ENCODE peak calls at places on chromosomes 7 and 10, in four cellular contexts. E, D, Y and C are unnamed samples.

GRCh38 chr7:111561659-111561908 is 708 bp downstream of the IMMP2L start:
- DNase-seq in E (peak; percentile 21), D (no peak), Y (no peak), C (no peak)

GRCh38 chr7:27179503-27180430 is 5.3 kb downstream of the HOXA11 start:
- DNase-seq in E (peak; percentile 98), D (no peak), Y (peak; percentile 72), C (peak; percentile 43)

GRCh38 chr7:151415375-151416112 is 5.7 kb upstream of the WDR86 start:
- DNase-seq in E (peak; percentile 52), D (no peak), Y (no peak), C (peak; percentile 76)

GRCh38 chr10:3046210-3046779 is 21.1 kb upstream of the PFKP start:
- DNase-seq in E (no peak), D (no peak), Y (no peak), C (no peak)

GRCh38 chr7:147022056-147022455 is 905.5 kb downstream of the CNTNAP2 start:
- DNase-seq in E (no peak), D (no peak), Y (no peak), C (peak; percentile 60)

GRCh38 chr10:74994714-74995308 is 116.6 kb upstream of the SAMD8 start:
- DNase-seq in E (no peak), D (no peak), Y (no peak), C (no peak)

GRCh38 chr7:70042533-70042932 is 444.3 kb downstream of the AUTS2 start:
- DNase-seq in E (peak; percentile 83), D (no peak), Y (no peak), C (peak; percentile 21)

GRCh38 chr10:110901954-110902819 is 16.8 kb downstream of the BBIP1 start:
- DNase-seq in E (peak; percentile 87), D (no peak), Y (no peak), C (peak; percentile 76)

GRCh38 chr7:50212666-50213621 is 91.6 kb upstream of the IKZF1 start:
- DNase-seq in E (no peak), D (no peak), Y (no peak), C (no peak)

GRCh38 chr7:86950360-86950759 is 109.1 kb downstream of the ELAPOR2 start:
- DNase-seq in E (no peak), D (peak; percentile 45), Y (no peak), C (no peak)

GRCh38 chr7:16004661-16005060 is 318.2 kb upstream of the MEOX2 start:
- DNase-seq in E (no peak), D (no peak), Y (no peak), C (no peak)

GRCh38 chr7:151176401-151176800 is 8.9 kb upstream of the GBX1 start:
- DNase-seq in E (no peak), D (no peak), Y (no peak), C (no peak)

GRCh38 chr7:3495530-3495929 is 194.5 kb downstream of the SDK1 start:
- DNase-seq in E (no peak), D (no peak), Y (no peak), C (peak; percentile 65)

GRCh38 chr7:3501671-3502070 is 200.6 kb downstream of the SDK1 start:
- DNase-seq in E (no peak), D (no peak), Y (no peak), C (no peak)

GRCh38 chr7:3494890-3495289 is 193.8 kb downstream of the SDK1 start:
- DNase-seq in E (no peak), D (no peak), Y (no peak), C (no peak)

GRCh38 chr7:3493499-3493898 is 192.4 kb downstream of the SDK1 start:
- DNase-seq in E (peak; percentile 69), D (no peak), Y (no peak), C (peak; percentile 72)

DNA sequence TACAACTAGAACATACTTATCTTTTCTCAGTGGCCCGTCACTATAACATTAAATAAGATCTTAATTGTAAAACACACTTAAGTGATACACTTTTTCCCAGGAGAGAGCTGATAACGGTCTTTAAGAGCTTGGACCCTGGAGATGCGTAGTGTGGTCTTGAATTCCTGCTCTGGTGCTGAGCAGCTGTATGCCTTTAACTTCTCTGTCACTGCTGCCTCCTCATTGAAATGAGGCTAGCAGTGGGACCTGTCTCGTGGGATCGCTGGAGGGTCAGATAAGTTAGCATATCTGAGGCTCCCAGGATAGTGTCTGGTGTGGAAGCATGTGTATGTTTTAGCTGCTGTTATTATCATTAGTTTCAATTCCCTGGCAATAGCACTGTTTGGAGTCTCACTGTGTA is 194.9 kb downstream of the SDK1 start:
- DNase-seq in E (no peak), D (no peak), Y (no peak), C (peak; percentile 14)
- H3K4me3 ChIP-seq in E (no peak overlapping the region), D (no peak overlapping the region), Y (no peak overlapping the region), C (no peak overlapping the region)

DNA sequence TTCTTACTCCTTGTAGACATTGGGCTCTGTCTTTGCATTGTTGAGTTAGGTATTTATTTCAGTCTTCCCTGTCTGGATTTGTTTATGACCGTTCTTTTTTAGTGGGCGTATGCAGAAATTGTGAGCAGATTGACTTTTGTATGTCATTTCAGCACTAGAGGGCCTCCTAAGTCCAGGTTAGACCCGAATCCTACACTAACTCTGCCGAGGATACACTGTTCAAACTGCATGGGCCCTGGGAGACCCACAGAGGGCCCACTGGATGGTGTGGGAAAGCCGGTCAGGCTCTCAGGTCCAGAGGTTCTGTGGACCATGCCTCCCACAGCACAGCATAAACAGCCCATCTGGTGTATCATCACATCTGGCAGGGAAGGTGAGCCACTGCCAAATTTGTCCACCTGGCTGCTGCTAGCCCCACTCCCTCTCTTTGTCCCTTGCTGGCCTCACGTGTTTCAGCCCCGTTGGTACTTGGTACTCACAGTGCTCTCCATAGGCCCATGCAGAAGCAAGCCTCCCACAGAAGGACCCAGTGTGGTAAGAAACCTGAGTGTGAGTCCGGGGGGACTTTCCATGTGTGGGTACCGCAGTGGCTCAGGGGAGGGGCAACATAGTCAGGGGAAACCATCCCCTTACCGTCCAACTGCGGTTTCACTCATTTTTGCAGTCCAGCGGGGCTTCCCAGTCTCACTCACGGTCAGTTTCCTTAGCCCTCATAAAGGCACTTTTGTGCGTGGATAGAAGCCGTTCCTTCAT is 112.8 kb downstream of the APBB1IP start:
- DNase-seq in E (no peak), D (no peak), Y (no peak), C (no peak)
- TF ChIP-seq CTCF in E (no peak), D (peak; percentile 32), Y (no peak), C (no peak)

DNA sequence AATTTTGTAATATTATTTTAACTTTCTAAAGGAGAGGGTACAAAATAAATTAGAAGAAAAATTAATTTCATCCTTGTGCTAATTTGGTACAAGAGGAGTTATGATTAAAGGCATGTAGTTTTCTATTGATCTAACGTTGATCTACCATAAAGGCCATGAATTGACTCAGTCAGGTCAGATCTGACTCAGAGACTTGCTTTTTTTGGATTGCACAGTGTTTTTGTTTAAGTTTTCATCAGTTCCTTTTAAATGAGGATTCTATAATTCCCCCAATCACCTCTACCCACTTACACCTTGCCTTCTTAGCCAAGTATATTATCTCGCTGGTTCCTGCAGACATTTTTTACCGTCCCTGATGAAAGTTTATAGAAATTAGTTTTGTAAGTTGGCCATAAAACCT is 132.4 kb upstream of the PALS2 start:
- DNase-seq in E (peak; percentile 27), D (no peak), Y (no peak), C (no peak)
- H3K4me3 ChIP-seq in E (no peak overlapping the region), D (no peak overlapping the region), Y (no peak overlapping the region), C (no peak overlapping the region)

DNA sequence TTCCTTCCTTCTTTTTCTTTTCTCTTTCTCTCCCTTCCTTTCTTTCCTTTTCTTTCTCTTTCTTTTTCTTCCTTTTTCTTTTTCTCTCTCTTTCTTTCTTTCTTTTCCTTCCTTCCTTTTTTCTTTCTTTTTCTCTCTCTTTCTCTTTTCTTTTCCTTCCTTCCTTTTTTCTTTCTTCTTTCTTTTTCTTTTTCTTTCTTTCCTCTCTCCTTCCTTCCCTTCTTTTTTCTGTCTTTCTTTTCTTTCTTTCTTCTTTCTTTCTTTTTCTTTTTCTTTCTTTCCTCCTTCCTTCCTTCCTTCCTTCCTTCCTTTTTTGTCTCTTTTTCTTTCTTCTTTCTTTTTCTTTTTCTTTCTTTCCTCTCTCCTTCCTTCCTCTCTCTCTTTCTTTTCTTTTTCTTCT is 136.8 kb downstream of the PTN start:
- DNase-seq in E (no peak), D (no peak), Y (no peak), C (no peak)
- TF ChIP-seq CTCF in E (no peak), D (no peak), Y (no peak), C (no peak)

GRCh38 chr7:35037211-35037525 is at the start of gene DPY19L1:
- DNase-seq in E (no peak), D (no peak), Y (no peak), C (no peak)

GRCh38 chr7:35039343-35039742 is 2.1 kb upstream of the DPY19L1 start:
- DNase-seq in E (no peak), D (no peak), Y (no peak), C (no peak)

GRCh38 chr7:35036361-35037171 is 719 bp downstream of the DPY19L1 start:
- DNase-seq in E (peak; percentile 82), D (peak; percentile 72), Y (peak; percentile 55), C (peak; percentile 68)

GRCh38 chr7:35037526-35038339 is 448 bp upstream of the DPY19L1 start:
- DNase-seq in E (peak; percentile 99), D (peak; percentile 93), Y (peak; percentile 97), C (peak; percentile 95)

DNA sequence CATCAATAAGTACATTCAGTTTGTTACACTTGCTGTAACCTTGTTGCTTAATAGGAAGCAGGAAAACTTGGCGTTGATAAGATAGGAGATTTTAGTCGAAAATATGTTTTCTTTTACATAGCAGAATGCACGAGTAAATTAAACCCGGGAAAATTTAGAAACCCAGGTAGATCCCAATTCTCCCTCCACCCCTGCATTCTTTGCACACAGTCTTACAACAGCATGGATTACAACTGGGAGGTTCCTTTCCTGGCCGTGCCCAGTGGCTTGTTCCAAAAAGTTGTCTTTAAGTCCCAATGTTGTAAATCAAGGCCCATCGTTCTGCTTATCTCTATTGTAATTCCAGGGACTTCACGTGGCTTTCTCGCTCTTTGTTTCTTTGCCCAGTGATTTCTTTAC is 1.1 kb upstream of the DPY19L1 start:
- DNase-seq in E (no peak), D (no peak), Y (no peak), C (no peak)
- H3K4me3 ChIP-seq in E (peak overlapping the region; percentile 56), D (peak overlapping the region; percentile 75), Y (peak overlapping the region; percentile 80), C (peak overlapping the region; percentile 63)

GRCh38 chr7:17105701-17106100 is 192.8 kb upstream of the AHR start:
- DNase-seq in E (peak; percentile 71), D (no peak), Y (no peak), C (peak; percentile 36)
- TF ChIP-seq CTCF in E (no peak), D (no peak), Y (no peak), C (no peak)

DNA sequence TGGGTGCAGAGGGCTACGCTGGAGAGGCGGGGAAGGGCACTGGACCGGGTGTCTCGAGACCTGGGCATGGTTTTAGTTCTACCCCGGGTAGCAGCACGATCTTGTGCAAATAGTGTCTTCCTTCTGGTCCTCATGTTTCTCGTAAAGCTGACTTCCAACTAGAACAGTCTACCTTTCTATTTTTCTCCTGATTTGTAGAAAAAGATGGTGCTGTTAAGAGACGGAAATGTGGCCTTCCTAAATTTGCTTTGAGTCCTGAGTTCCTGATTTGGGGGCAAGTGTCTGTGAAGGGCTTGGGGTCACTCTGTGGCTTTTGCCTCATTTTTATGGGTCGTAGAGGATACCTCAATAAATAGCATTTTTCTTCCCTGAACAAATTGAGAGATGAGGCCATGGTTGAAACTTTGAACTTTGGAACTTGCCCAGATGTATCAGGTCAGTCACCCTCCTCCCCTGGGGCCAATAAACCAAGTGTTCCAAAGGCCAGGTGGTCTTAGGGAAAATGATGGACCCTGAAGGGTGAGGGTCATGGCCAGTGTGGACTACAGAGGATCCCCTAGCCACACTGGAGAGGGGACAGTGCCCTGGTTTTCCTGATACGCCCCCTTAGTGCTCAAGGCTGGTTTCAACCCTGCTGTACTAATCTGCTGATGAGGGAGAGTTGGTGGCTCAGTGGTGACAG is 45.2 kb downstream of the GRK5 start:
- DNase-seq in E (no peak), D (no peak), Y (no peak), C (no peak)
- H3K4me3 ChIP-seq in E (no peak overlapping the region), D (no peak overlapping the region), Y (no peak overlapping the region), C (no peak overlapping the region)